ENCODE peak calls at places on chromosomes 7 and 10, in four cellular contexts. Q is kidney; R is stimulated activated CD8-positive, alpha-beta memory T cell treated with anti-CD3 and anti-CD28 coated beads, Interleukin-2, amount 100 ng/mL, for 48 hours; N is Right ventricle myocardium inferior. W is an unnamed sample.

GRCh38 chr10:48934672-48935071 is 5.0 kb downstream of the LRRC18 start:
- DNase-seq in R (no peak), N (no peak), Q (no peak), W (no peak)

GRCh38 chr7:41762641-41763040 is 59.8 kb upstream of the INHBA start:
- DNase-seq in N (no peak), Q (no peak), R (no peak), W (no peak)

GRCh38 chr10:127880557-127880956 is 12.2 kb downstream of the CLRN3 start:
- DNase-seq in N (no peak), R (no peak), Q (no peak), W (no peak)

GRCh38 chr10:100186253-100186780 is 488 bp upstream of the ERLIN1 start:
- DNase-seq in R (no peak), N (peak; percentile 71), Q (peak; percentile 69), W (peak; percentile 70)

GRCh38 chr7:70595741-70596574 is 536.0 kb upstream of the GALNT17 start:
- DNase-seq in R (peak; percentile 7), N (no peak), Q (peak; percentile 77), W (no peak)

GRCh38 chr7:151013728-151014497 is 10.4 kb downstream of the ATG9B start:
- DNase-seq in R (peak; percentile 76), Q (peak; percentile 93), N (peak; percentile 91), W (peak; percentile 82)

GRCh38 chr7:214410-215212 is 22.2 kb downstream of the FAM20C start:
- DNase-seq in N (no peak), Q (no peak), R (no peak), W (no peak)

GRCh38 chr10:77699080-77699645 is 61.6 kb upstream of the KCNMA1 start:
- DNase-seq in N (no peak), R (no peak), Q (no peak), W (no peak)

GRCh38 chr7:64959072-64959747 is 31.6 kb downstream of the ZNF117 start:
- DNase-seq in N (no peak), Q (no peak), R (no peak), W (no peak)

GRCh38 chr10:101141622-101142532 is 10.8 kb downstream of the TLX1 start:
- DNase-seq in N (peak; percentile 85), R (peak; percentile 73), Q (peak; percentile 92), W (peak; percentile 91)

GRCh38 chr10:17412323-17412722 is 42.1 kb downstream of the ST8SIA6 start:
- DNase-seq in R (no peak), Q (no peak), N (no peak), W (no peak)

GRCh38 chr7:44045226-44046014 is 918 bp downstream of the DBNL start:
- DNase-seq in R (no peak), Q (no peak), N (no peak), W (peak; percentile 36)

GRCh38 chr7:1232623-1233327 is at the start of gene UNCX:
- DNase-seq in Q (peak; percentile 62), N (no peak), R (no peak), W (no peak)

GRCh38 chr10:89431977-89432376 is 17.6 kb downstream of the IFIT5 start:
- DNase-seq in N (no peak), R (no peak), Q (no peak), W (no peak)

GRCh38 chr7:41445951-41446350 is 256.9 kb downstream of the INHBA start:
- DNase-seq in R (no peak), N (no peak), Q (no peak), W (no peak)

GRCh38 chr7:15555385-15555859 is 6.4 kb downstream of the AGMO start:
- DNase-seq in N (no peak), R (no peak), Q (no peak), W (no peak)

GRCh38 chr7:36079446-36080025 is 73.5 kb upstream of the EEPD1 start:
- DNase-seq in N (no peak), Q (no peak), R (no peak), W (no peak)

GRCh38 chr7:17131060-17131345 is 167.4 kb upstream of the AHR start:
- DNase-seq in R (no peak), Q (no peak), N (no peak), W (no peak)

GRCh38 chr7:123749537-123749857 is 694 bp upstream of the WASL start:
- DNase-seq in Q (no peak), N (no peak), R (no peak), W (no peak)

GRCh38 chr10:89516149-89516832 is 19.1 kb downstream of the SLC16A12 start:
- DNase-seq in N (no peak), R (no peak), Q (peak; percentile 72), W (no peak)

GRCh38 chr10:95519132-95519487 is 42.1 kb downstream of the SORBS1 start:
- DNase-seq in R (no peak), Q (no peak), N (peak; percentile 73), W (no peak)

GRCh38 chr7:104921596-104921995 is 92.4 kb upstream of the KMT2E start:
- DNase-seq in R (no peak), Q (no peak), N (no peak), W (no peak)

GRCh38 chr7:112799473-112799872 is 9.3 kb upstream of the TMEM168 start:
- DNase-seq in R (no peak), Q (no peak), N (no peak), W (no peak)

GRCh38 chr10:96470108-96470743 is 43.5 kb downstream of the TLL2 start:
- DNase-seq in R (peak; percentile 4), Q (peak; percentile 26), N (no peak), W (no peak)

GRCh38 chr10:70920519-70920918 is 32.2 kb upstream of the PCBD1 start:
- DNase-seq in N (peak; percentile 31), Q (peak; percentile 93), R (no peak), W (peak; percentile 96)

GRCh38 chr7:50560865-50561351 is 4.3 kb downstream of the DDC start:
- DNase-seq in N (no peak), R (no peak), Q (no peak), W (no peak)

GRCh38 chr10:73168486-73168844 is 546 bp downstream of the FAM149B1 start:
- DNase-seq in R (no peak), Q (no peak), N (no peak), W (no peak)

GRCh38 chr7:1951600-1951999 is 281.1 kb downstream of the MAD1L1 start:
- DNase-seq in N (peak; percentile 65), R (no peak), Q (peak; percentile 51), W (no peak)

GRCh38 chr10:126013489-126014281 is 117.3 kb downstream of the FANK1 start:
- DNase-seq in N (no peak), Q (peak; percentile 41), R (no peak), W (no peak)

GRCh38 chr7:30027065-30027456 is 559 bp upstream of the FKBP14 start:
- DNase-seq in Q (no peak), R (no peak), N (no peak), W (no peak)

GRCh38 chr7:29607889-29608288 is 44.3 kb downstream of the PRR15 start:
- DNase-seq in N (no peak), R (no peak), Q (no peak), W (no peak)

W was measured in upper lobe of right lung.